ENCODE peak calls at places on chromosomes 3 and 15, in five cellular contexts. U is A549; Z is upper lobe of right lung; P is naive thymus-derived CD8-positive, alpha-beta T cell; V is left lung. D is an unnamed sample.

GRCh38 chr15:51310064-51310463 is 28.3 kb downstream of the CYP19A1 start:
- ATAC-seq in U (no peak), V (peak; percentile 37), P (no peak), Z (no peak), D (peak; percentile 54)

GRCh38 chr3:113721638-113722037 is 24.4 kb downstream of the NAA50 start:
- ATAC-seq in V (no peak), Z (no peak), U (no peak), P (no peak), D (no peak)

GRCh38 chr3:129888739-129889138 is 4.8 kb downstream of the TMCC1 start:
- ATAC-seq in U (peak; percentile 14), V (no peak), Z (no peak), P (no peak), D (no peak)

GRCh38 chr15:55774113-55774970 is 31.4 kb upstream of the PRTG start:
- ATAC-seq in P (no peak), Z (peak; percentile 78), U (peak; percentile 88), V (peak; percentile 79), D (no peak)

GRCh38 chr3:71144525-71145253 is 438.8 kb downstream of the FOXP1 start:
- ATAC-seq in U (peak; percentile 29), Z (no peak), P (no peak), V (no peak), D (no peak)

GRCh38 chr15:98009169-98009568 is 48.7 kb downstream of the ARRDC4 start:
- ATAC-seq in V (no peak), Z (no peak), U (no peak), P (no peak), D (no peak)

GRCh38 chr3:152159328-152159727 is 109.4 kb upstream of the MBNL1 start:
- ATAC-seq in Z (peak; percentile 55), P (no peak), V (no peak), U (peak; percentile 99), D (peak; percentile 79)

GRCh38 chr3:45057557-45057956 is 31.5 kb downstream of the CLEC3B start:
- ATAC-seq in P (no peak), U (no peak), Z (no peak), V (no peak), D (no peak)

GRCh38 chr3:125125822-125126245 is 70.0 kb upstream of the HEG1 start:
- ATAC-seq in U (no peak), P (no peak), V (no peak), Z (no peak), D (no peak)

GRCh38 chr3:46017720-46018119 is 9.6 kb downstream of the XCR1 start:
- ATAC-seq in U (no peak), V (peak; percentile 84), Z (peak; percentile 91), P (no peak), D (no peak)

GRCh38 chr15:45648521-45649200 is 13.8 kb downstream of the SQOR start:
- ATAC-seq in P (no peak), Z (peak; percentile 56), U (peak; percentile 62), V (peak; percentile 71), D (no peak)

GRCh38 chr3:10845240-10845761 is 29.3 kb downstream of the SLC6A11 start:
- ATAC-seq in Z (peak; percentile 77), U (no peak), P (no peak), V (peak; percentile 52), D (no peak)

GRCh38 chr3:13113346-13114335 is 40.4 kb upstream of the IQSEC1 start:
- ATAC-seq in Z (no peak), P (no peak), U (no peak), V (no peak), D (no peak)

GRCh38 chr15:70582143-70582945 is 181.0 kb downstream of the UACA start:
- ATAC-seq in Z (no peak), U (no peak), P (no peak), V (peak; percentile 13), D (no peak)

GRCh38 chr3:141045008-141045641 is 6.0 kb upstream of the SPSB4 start:
- ATAC-seq in Z (no peak), V (no peak), P (no peak), U (no peak), D (no peak)

GRCh38 chr3:7001370-7001769 is 140.5 kb downstream of the GRM7 start:
- ATAC-seq in Z (no peak), U (no peak), V (no peak), P (no peak), D (no peak)

GRCh38 chr15:40142428-40142827 is 18.4 kb upstream of the BUB1B start:
- ATAC-seq in P (no peak), V (no peak), U (no peak), Z (no peak), D (no peak)

GRCh38 chr15:64686130-64686735 is 89.2 kb downstream of the RBPMS2 start:
- ATAC-seq in Z (peak; percentile 46), P (no peak), V (peak; percentile 47), U (peak; percentile 26), D (no peak)

GRCh38 chr3:114863848-114864247 is 283.2 kb downstream of the ZBTB20 start:
- ATAC-seq in U (no peak), Z (no peak), V (no peak), P (no peak), D (no peak)

GRCh38 chr15:90160781-90161727 is 40.1 kb upstream of the SEMA4B start:
- ATAC-seq in U (no peak), Z (no peak), P (no peak), V (no peak), D (no peak)

GRCh38 chr3:42519568-42519962 is 17.1 kb downstream of the VIPR1 start:
- ATAC-seq in Z (no peak), U (no peak), P (no peak), V (no peak), D (no peak)

GRCh38 chr15:76863693-76864092 is 41.4 kb downstream of the SCAPER start:
- ATAC-seq in Z (no peak), U (no peak), V (no peak), P (no peak), D (no peak)

GRCh38 chr15:85672338-85673097 is 122.2 kb downstream of the KLHL25 start:
- ATAC-seq in U (no peak), V (no peak), P (no peak), Z (no peak), D (no peak)

GRCh38 chr15:55494927-55495326 is 13.1 kb downstream of the DNAAF4 start:
- ATAC-seq in Z (peak; percentile 52), U (no peak), P (no peak), V (no peak), D (no peak)

GRCh38 chr15:63595066-63595465 is 2.1 kb upstream of the FBXL22 start:
- ATAC-seq in V (no peak), U (no peak), Z (no peak), P (no peak), D (peak; percentile 21)

GRCh38 chr3:113963879-113964278 is 16.1 kb downstream of the ZDHHC23 start:
- ATAC-seq in V (no peak), P (no peak), U (no peak), Z (no peak), D (no peak)

GRCh38 chr3:2354702-2355101 is 256.0 kb downstream of the CNTN4 start:
- ATAC-seq in V (peak; percentile 79), Z (peak; percentile 50), P (no peak), U (no peak), D (peak; percentile 57)